ENCODE peak calls at places on chromosome 22, in four cellular contexts. One of them, this sample, is unnamed.

GRCh38 chr22:50248192-50249084 is 2.6 kb downstream of the HDAC10 start:
- DNase-seq in astrocyte of the spinal cord: no peak
- DNase-seq in astrocyte: no peak
- DNase-seq in MM.1S: no peak
- DNase-seq in this sample: no peak

GRCh38 chr22:38971202-38971601 is 10.9 kb upstream of the APOBEC3B start:
- DNase-seq in astrocyte of the spinal cord: no peak
- DNase-seq in astrocyte: no peak
- DNase-seq in MM.1S: no peak
- DNase-seq in this sample: no peak

GRCh38 chr22:27554106-27554814 is 247.3 kb downstream of the MN1 start:
- DNase-seq in astrocyte of the spinal cord: peak
- DNase-seq in astrocyte: peak
- DNase-seq in MM.1S: no peak
- DNase-seq in this sample: no peak

GRCh38 chr22:22849640-22850610 is 37.7 kb upstream of the IGLL5 start:
- DNase-seq in astrocyte of the spinal cord: no peak
- DNase-seq in astrocyte: no peak
- DNase-seq in MM.1S: no peak
- DNase-seq in this sample: no peak

GRCh38 chr22:40462195-40462988 is 92.0 kb downstream of the SGSM3 start:
- DNase-seq in astrocyte of the spinal cord: no peak
- DNase-seq in astrocyte: no peak
- DNase-seq in MM.1S: no peak
- DNase-seq in this sample: no peak

GRCh38 chr22:40008726-40009125 is 14.0 kb downstream of the FAM83F start:
- DNase-seq in astrocyte of the spinal cord: peak
- DNase-seq in astrocyte: no peak
- DNase-seq in MM.1S: no peak
- DNase-seq in this sample: no peak

GRCh38 chr22:37991738-37992442 is 7.5 kb upstream of the SOX10 start:
- DNase-seq in astrocyte of the spinal cord: no peak
- DNase-seq in astrocyte: no peak
- DNase-seq in MM.1S: no peak
- DNase-seq in this sample: no peak

GRCh38 chr22:22396741-22397291 is 111.7 kb downstream of the ZNF280B start:
- DNase-seq in astrocyte of the spinal cord: no peak
- DNase-seq in astrocyte: no peak
- DNase-seq in MM.1S: no peak
- DNase-seq in this sample: no peak

GRCh38 chr22:23103199-23103954 is 33.1 kb downstream of the GNAZ start:
- DNase-seq in astrocyte of the spinal cord: no peak
- DNase-seq in astrocyte: no peak
- DNase-seq in MM.1S: no peak
- DNase-seq in this sample: no peak

GRCh38 chr22:50148991-50149721 is 21.4 kb upstream of the PANX2 start:
- DNase-seq in astrocyte of the spinal cord: peak
- DNase-seq in astrocyte: peak
- DNase-seq in MM.1S: peak
- DNase-seq in this sample: peak

GRCh38 chr22:38697055-38697980 is 3.4 kb downstream of the JOSD1 start:
- DNase-seq in astrocyte of the spinal cord: peak
- DNase-seq in astrocyte: peak
- DNase-seq in MM.1S: no peak
- DNase-seq in this sample: no peak

GRCh38 chr22:16866167-16866566 is 41.0 kb upstream of the XKR3 start:
- DNase-seq in astrocyte of the spinal cord: no peak
- DNase-seq in astrocyte: no peak
- DNase-seq in MM.1S: no peak
- DNase-seq in this sample: no peak

GRCh38 chr22:36741204-36741793 is 34.6 kb downstream of the IFT27 start:
- DNase-seq in astrocyte of the spinal cord: no peak
- DNase-seq in astrocyte: no peak
- DNase-seq in MM.1S: peak
- DNase-seq in this sample: no peak

GRCh38 chr22:19648419-19648929 is 65.8 kb upstream of the SEPTIN5 start:
- DNase-seq in astrocyte of the spinal cord: peak
- DNase-seq in astrocyte: no peak
- DNase-seq in MM.1S: peak
- DNase-seq in this sample: no peak

GRCh38 chr22:23997092-23997491 is 8.2 kb downstream of the GSTT4 start:
- DNase-seq in astrocyte of the spinal cord: no peak
- DNase-seq in astrocyte: no peak
- DNase-seq in MM.1S: no peak
- DNase-seq in this sample: no peak

GRCh38 chr22:19179472-19180048 is 1.0 kb upstream of the SLC25A1 start:
- DNase-seq in astrocyte of the spinal cord: peak
- DNase-seq in astrocyte: peak
- DNase-seq in MM.1S: peak
- DNase-seq in this sample: peak

GRCh38 chr22:31586137-31586920 is 75.7 kb downstream of the PISD start:
- DNase-seq in astrocyte of the spinal cord: peak
- DNase-seq in astrocyte: peak
- DNase-seq in MM.1S: no peak
- DNase-seq in this sample: no peak

GRCh38 chr22:37195921-37196320 is 7.9 kb upstream of the C1QTNF6 start:
- DNase-seq in astrocyte of the spinal cord: no peak
- DNase-seq in astrocyte: no peak
- DNase-seq in MM.1S: no peak
- DNase-seq in this sample: no peak

GRCh38 chr22:17035246-17035645 is 27.2 kb upstream of the GAB4 start:
- DNase-seq in astrocyte of the spinal cord: no peak
- DNase-seq in astrocyte: no peak
- DNase-seq in MM.1S: no peak
- DNase-seq in this sample: peak

GRCh38 chr22:19853879-19854777 is 546 bp downstream of the GNB1L start:
- DNase-seq in astrocyte of the spinal cord: peak
- DNase-seq in astrocyte: no peak
- DNase-seq in MM.1S: peak
- DNase-seq in this sample: no peak

GRCh38 chr22:45476814-45477213 is 25.9 kb upstream of the FBLN1 start:
- DNase-seq in astrocyte of the spinal cord: no peak
- DNase-seq in astrocyte: no peak
- DNase-seq in MM.1S: no peak
- DNase-seq in this sample: no peak

GRCh38 chr22:22955866-22956535 is 68.4 kb downstream of the IGLL5 start:
- DNase-seq in astrocyte of the spinal cord: peak
- DNase-seq in astrocyte: peak
- DNase-seq in MM.1S: peak
- DNase-seq in this sample: no peak

GRCh38 chr22:39234867-39235687 is 9.7 kb downstream of the PDGFB start:
- DNase-seq in astrocyte of the spinal cord: no peak
- DNase-seq in astrocyte: no peak
- DNase-seq in MM.1S: no peak
- DNase-seq in this sample: peak

GRCh38 chr22:35099883-35100282 is 33.9 kb downstream of the ISX start:
- DNase-seq in astrocyte of the spinal cord: no peak
- DNase-seq in astrocyte: no peak
- DNase-seq in MM.1S: no peak
- DNase-seq in this sample: no peak

GRCh38 chr22:27258773-27259172 is 542.8 kb downstream of the MN1 start:
- DNase-seq in astrocyte of the spinal cord: no peak
- DNase-seq in astrocyte: no peak
- DNase-seq in MM.1S: no peak
- DNase-seq in this sample: no peak

GRCh38 chr22:46737976-46738641 is at the start of gene CERK:
- DNase-seq in astrocyte of the spinal cord: peak
- DNase-seq in astrocyte: peak
- DNase-seq in MM.1S: peak
- DNase-seq in this sample: no peak

GRCh38 chr22:46740910-46741785 is 3.1 kb upstream of the CERK start:
- DNase-seq in astrocyte of the spinal cord: no peak
- DNase-seq in astrocyte: no peak
- DNase-seq in MM.1S: no peak
- DNase-seq in this sample: no peak

GRCh38 chr22:46738642-46738960 is 549 bp upstream of the CERK start:
- DNase-seq in astrocyte of the spinal cord: no peak
- DNase-seq in astrocyte: no peak
- DNase-seq in MM.1S: peak
- DNase-seq in this sample: no peak

GRCh38 chr22:46737105-46737975 is 712 bp downstream of the CERK start:
- DNase-seq in astrocyte of the spinal cord: peak
- DNase-seq in astrocyte: peak
- DNase-seq in MM.1S: peak
- DNase-seq in this sample: no peak

DNA sequence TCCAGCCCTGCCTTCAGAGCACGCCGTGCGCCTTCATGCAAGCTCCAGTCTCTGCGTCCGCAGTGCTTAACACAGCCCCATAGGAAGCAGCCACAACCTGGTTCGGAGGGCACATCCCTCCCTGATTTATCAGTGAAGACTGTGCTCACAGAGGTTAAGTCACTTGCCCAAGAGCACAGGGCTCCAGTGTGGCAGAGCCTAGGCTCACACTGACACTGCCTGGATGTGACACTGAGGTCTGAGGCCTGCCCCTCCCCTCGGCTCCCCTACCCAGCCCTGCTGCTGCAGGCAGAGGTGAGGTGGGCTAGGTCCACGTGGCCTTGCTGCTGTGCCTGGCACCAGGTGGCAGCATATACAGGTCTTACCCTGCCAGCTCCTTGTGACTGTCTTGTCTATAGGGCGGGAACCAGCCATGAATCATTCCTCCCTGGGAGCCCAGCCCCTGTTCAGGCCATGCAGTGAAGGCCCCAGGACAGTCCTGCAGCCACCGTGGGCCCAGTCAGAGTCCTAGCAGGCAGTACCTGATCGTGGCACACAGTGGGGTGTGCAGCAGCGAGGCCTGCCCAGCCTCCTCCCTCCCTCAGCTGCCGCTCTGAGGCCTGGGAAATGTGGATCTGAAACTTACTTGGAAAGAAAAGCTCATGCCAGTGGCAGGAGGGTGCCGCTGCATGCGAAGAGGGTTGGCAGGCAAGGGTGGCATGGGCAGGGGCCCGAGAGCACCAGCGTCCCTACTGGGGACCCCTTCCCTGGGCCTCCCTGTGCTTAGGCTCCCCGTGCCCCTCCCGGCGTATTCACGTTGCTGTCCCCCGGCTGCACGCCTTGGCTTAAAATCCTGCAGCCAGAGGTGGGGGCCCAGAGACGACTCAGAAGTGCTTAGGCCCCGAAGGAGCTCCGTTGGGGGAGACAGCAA is 1.2 kb upstream of the CERK start:
- DNase-seq in astrocyte of the spinal cord: peak
- DNase-seq in astrocyte: no peak
- DNase-seq in MM.1S: peak
- DNase-seq in this sample: no peak
- TF ChIP-seq CTCF in astrocyte of the spinal cord: peak
- TF ChIP-seq CTCF in astrocyte: peak
- TF ChIP-seq CTCF in MM.1S: peak
- TF ChIP-seq CTCF in this sample: peak

GRCh38 chr22:20957691-20958440 is 9.2 kb upstream of the AIFM3 start:
- DNase-seq in astrocyte of the spinal cord: no peak
- DNase-seq in astrocyte: no peak
- DNase-seq in MM.1S: no peak
- DNase-seq in this sample: no peak
- TF ChIP-seq CTCF in astrocyte of the spinal cord: no peak
- TF ChIP-seq CTCF in astrocyte: no peak
- TF ChIP-seq CTCF in MM.1S: no peak
- TF ChIP-seq CTCF in this sample: no peak

GRCh38 chr22:32949719-32950118 is 108.5 kb downstream of the SYN3 start:
- DNase-seq in astrocyte of the spinal cord: no peak
- DNase-seq in astrocyte: no peak
- DNase-seq in MM.1S: no peak
- DNase-seq in this sample: no peak
- TF ChIP-seq CTCF in astrocyte of the spinal cord: no peak
- TF ChIP-seq CTCF in astrocyte: no peak
- TF ChIP-seq CTCF in MM.1S: no peak
- TF ChIP-seq CTCF in this sample: no peak

GRCh38 chr22:30298005-30298701 is 8.8 kb upstream of the CASTOR1 start:
- DNase-seq in astrocyte of the spinal cord: no peak
- DNase-seq in astrocyte: no peak
- DNase-seq in MM.1S: no peak
- DNase-seq in this sample: peak
- TF ChIP-seq CTCF in astrocyte of the spinal cord: no peak
- TF ChIP-seq CTCF in astrocyte: no peak
- TF ChIP-seq CTCF in MM.1S: no peak
- TF ChIP-seq CTCF in this sample: peak

GRCh38 chr22:29208502-29208862 is 2.8 kb downstream of the EMID1 start:
- DNase-seq in astrocyte of the spinal cord: no peak
- DNase-seq in astrocyte: no peak
- DNase-seq in MM.1S: no peak
- DNase-seq in this sample: no peak
- TF ChIP-seq CTCF in astrocyte of the spinal cord: peak
- TF ChIP-seq CTCF in astrocyte: peak
- TF ChIP-seq CTCF in MM.1S: no peak
- TF ChIP-seq CTCF in this sample: no peak

This sample was measured in LNCaP clone FGC.